ENCODE peak calls at places on chromosomes 4 and X, in six cellular contexts. One of them, this sample, is unnamed.

GRCh38 chr4:110518889-110519490 is 43.0 kb downstream of the ENPEP start:
- DNase-seq in IMR-90: peak
- DNase-seq in GM13976: no peak
- DNase-seq in effector memory CD4-positive, alpha-beta T cell: peak
- DNase-seq in omental fat pad: no peak
- DNase-seq in NCI-H1092 treated with DMSO at 0.1 percent for 48 hours: peak
- DNase-seq in this sample: peak

GRCh38 chr4:155679343-155679742 is 12.7 kb downstream of the GUCY1A1 start:
- DNase-seq in IMR-90: peak
- DNase-seq in GM13976: no peak
- DNase-seq in effector memory CD4-positive, alpha-beta T cell: no peak
- DNase-seq in omental fat pad: no peak
- DNase-seq in NCI-H1092 treated with DMSO at 0.1 percent for 48 hours: no peak
- DNase-seq in this sample: no peak

GRCh38 chr4:53943345-53944085 is 120.9 kb downstream of the CHIC2 start:
- DNase-seq in IMR-90: peak
- DNase-seq in GM13976: no peak
- DNase-seq in effector memory CD4-positive, alpha-beta T cell: no peak
- DNase-seq in omental fat pad: no peak
- DNase-seq in NCI-H1092 treated with DMSO at 0.1 percent for 48 hours: no peak
- DNase-seq in this sample: peak

GRCh38 chr4:112735474-112735951 is 98.6 kb downstream of the LARP7 start:
- DNase-seq in IMR-90: no peak
- DNase-seq in GM13976: peak
- DNase-seq in effector memory CD4-positive, alpha-beta T cell: no peak
- DNase-seq in omental fat pad: no peak
- DNase-seq in NCI-H1092 treated with DMSO at 0.1 percent for 48 hours: no peak
- DNase-seq in this sample: peak

GRCh38 chr4:114535725-114536124 is 62.9 kb upstream of the UGT8 start:
- DNase-seq in IMR-90: no peak
- DNase-seq in GM13976: no peak
- DNase-seq in effector memory CD4-positive, alpha-beta T cell: no peak
- DNase-seq in omental fat pad: no peak
- DNase-seq in NCI-H1092 treated with DMSO at 0.1 percent for 48 hours: no peak
- DNase-seq in this sample: no peak

GRCh38 chrX:78357342-78358055 is 30.1 kb upstream of the CYSLTR1 start:
- DNase-seq in IMR-90: no peak
- DNase-seq in GM13976: no peak
- DNase-seq in effector memory CD4-positive, alpha-beta T cell: no peak
- DNase-seq in omental fat pad: no peak
- DNase-seq in NCI-H1092 treated with DMSO at 0.1 percent for 48 hours: no peak
- DNase-seq in this sample: no peak

GRCh38 chrX:128021566-128021965 is 30.6 kb downstream of the ACTRT1 start:
- DNase-seq in IMR-90: no peak
- DNase-seq in GM13976: no peak
- DNase-seq in effector memory CD4-positive, alpha-beta T cell: no peak
- DNase-seq in omental fat pad: no peak
- DNase-seq in NCI-H1092 treated with DMSO at 0.1 percent for 48 hours: no peak
- DNase-seq in this sample: no peak

GRCh38 chrX:3175659-3176438 is 134.6 kb downstream of the ARSF start:
- DNase-seq in IMR-90: peak
- DNase-seq in GM13976: no peak
- DNase-seq in effector memory CD4-positive, alpha-beta T cell: no peak
- DNase-seq in omental fat pad: no peak
- DNase-seq in NCI-H1092 treated with DMSO at 0.1 percent for 48 hours: no peak
- DNase-seq in this sample: peak

GRCh38 chr4:143270266-143270838 is 66.3 kb upstream of the GAB1 start:
- DNase-seq in IMR-90: no peak
- DNase-seq in GM13976: no peak
- DNase-seq in effector memory CD4-positive, alpha-beta T cell: no peak
- DNase-seq in omental fat pad: no peak
- DNase-seq in NCI-H1092 treated with DMSO at 0.1 percent for 48 hours: no peak
- DNase-seq in this sample: no peak

GRCh38 chr4:8274772-8275241 is 5.3 kb downstream of the HTRA3 start:
- DNase-seq in IMR-90: peak
- DNase-seq in GM13976: no peak
- DNase-seq in effector memory CD4-positive, alpha-beta T cell: no peak
- DNase-seq in omental fat pad: no peak
- DNase-seq in NCI-H1092 treated with DMSO at 0.1 percent for 48 hours: peak
- DNase-seq in this sample: peak

This sample was measured in ELR.